ENCODE peak calls at places on chromosomes 12 and 14, in seven cellular contexts. One of them, this sample, is unnamed.
A peak's percentile ranks its signal among the peaks of the same experiment; 100 is the strongest.

GRCh38 chr12:32005496-32006125 is 46.4 kb downstream of the RESF1 start:
- DNase-seq in thyroid gland: no peak
- DNase-seq in neural progenitor cell: no peak
- DNase-seq in GM23248: no peak
- DNase-seq in adrenal gland: no peak
- DNase-seq in naive thymus-derived CD4-positive, alpha-beta T cell: no peak
- DNase-seq in upper lobe of left lung: no peak
- DNase-seq in this sample: no peak

GRCh38 chr14:54564071-54564798 is 2.7 kb upstream of the SAMD4A start:
- DNase-seq in thyroid gland: no peak
- DNase-seq in neural progenitor cell: peak; percentile 32
- DNase-seq in GM23248: peak; percentile 62
- DNase-seq in adrenal gland: no peak
- DNase-seq in naive thymus-derived CD4-positive, alpha-beta T cell: peak; percentile 44
- DNase-seq in upper lobe of left lung: no peak
- DNase-seq in this sample: no peak

GRCh38 chr12:46268349-46268616 is 560 bp downstream of the SLC38A1 start:
- DNase-seq in thyroid gland: no peak
- DNase-seq in neural progenitor cell: no peak
- DNase-seq in GM23248: peak; percentile 53
- DNase-seq in adrenal gland: no peak
- DNase-seq in naive thymus-derived CD4-positive, alpha-beta T cell: peak; percentile 41
- DNase-seq in upper lobe of left lung: no peak
- DNase-seq in this sample: peak; percentile 25

GRCh38 chr12:39722511-39722910 is 102.9 kb upstream of the ABCD2 start:
- DNase-seq in thyroid gland: no peak
- DNase-seq in neural progenitor cell: no peak
- DNase-seq in GM23248: no peak
- DNase-seq in adrenal gland: no peak
- DNase-seq in naive thymus-derived CD4-positive, alpha-beta T cell: no peak
- DNase-seq in upper lobe of left lung: no peak
- DNase-seq in this sample: no peak

GRCh38 chr12:115451151-115451784 is 767.3 kb upstream of the TBX3 start:
- DNase-seq in thyroid gland: no peak
- DNase-seq in neural progenitor cell: no peak
- DNase-seq in GM23248: no peak
- DNase-seq in adrenal gland: no peak
- DNase-seq in naive thymus-derived CD4-positive, alpha-beta T cell: no peak
- DNase-seq in upper lobe of left lung: no peak
- DNase-seq in this sample: no peak

GRCh38 chr12:104279164-104279563 is 24.4 kb upstream of the EID3 start:
- DNase-seq in thyroid gland: no peak
- DNase-seq in neural progenitor cell: no peak
- DNase-seq in GM23248: no peak
- DNase-seq in adrenal gland: no peak
- DNase-seq in naive thymus-derived CD4-positive, alpha-beta T cell: no peak
- DNase-seq in upper lobe of left lung: no peak
- DNase-seq in this sample: no peak

GRCh38 chr12:54765652-54766051 is 88.7 kb upstream of the MUCL1 start:
- DNase-seq in thyroid gland: no peak
- DNase-seq in neural progenitor cell: no peak
- DNase-seq in GM23248: no peak
- DNase-seq in adrenal gland: no peak
- DNase-seq in naive thymus-derived CD4-positive, alpha-beta T cell: no peak
- DNase-seq in upper lobe of left lung: no peak
- DNase-seq in this sample: no peak

GRCh38 chr14:24436355-24437019 is 6.1 kb downstream of the SDR39U1 start:
- DNase-seq in thyroid gland: peak; percentile 40
- DNase-seq in neural progenitor cell: peak; percentile 66
- DNase-seq in GM23248: peak; percentile 90
- DNase-seq in adrenal gland: peak; percentile 64
- DNase-seq in naive thymus-derived CD4-positive, alpha-beta T cell: no peak
- DNase-seq in upper lobe of left lung: no peak
- DNase-seq in this sample: peak; percentile 39

GRCh38 chr12:13537623-13538022 is 341.1 kb downstream of the EMP1 start:
- DNase-seq in thyroid gland: no peak
- DNase-seq in neural progenitor cell: no peak
- DNase-seq in GM23248: no peak
- DNase-seq in adrenal gland: no peak
- DNase-seq in naive thymus-derived CD4-positive, alpha-beta T cell: no peak
- DNase-seq in upper lobe of left lung: no peak
- DNase-seq in this sample: no peak

GRCh38 chr12:130668286-130669204 is 47.6 kb downstream of the RIMBP2 start:
- DNase-seq in thyroid gland: no peak
- DNase-seq in neural progenitor cell: no peak
- DNase-seq in GM23248: no peak
- DNase-seq in adrenal gland: no peak
- DNase-seq in naive thymus-derived CD4-positive, alpha-beta T cell: no peak
- DNase-seq in upper lobe of left lung: no peak
- DNase-seq in this sample: no peak

GRCh38 chr14:68279777-68280233 is 460.2 kb downstream of the RAD51B start:
- DNase-seq in thyroid gland: no peak
- DNase-seq in neural progenitor cell: no peak
- DNase-seq in GM23248: no peak
- DNase-seq in adrenal gland: no peak
- DNase-seq in naive thymus-derived CD4-positive, alpha-beta T cell: no peak
- DNase-seq in upper lobe of left lung: no peak
- DNase-seq in this sample: no peak

GRCh38 chr12:47896633-47897032 is 8.2 kb downstream of the VDR start:
- DNase-seq in thyroid gland: no peak
- DNase-seq in neural progenitor cell: no peak
- DNase-seq in GM23248: no peak
- DNase-seq in adrenal gland: no peak
- DNase-seq in naive thymus-derived CD4-positive, alpha-beta T cell: no peak
- DNase-seq in upper lobe of left lung: no peak
- DNase-seq in this sample: no peak

GRCh38 chr12:14950982-14951746 is 10.2 kb downstream of the ARHGDIB start:
- DNase-seq in thyroid gland: no peak
- DNase-seq in neural progenitor cell: peak; percentile 50
- DNase-seq in GM23248: no peak
- DNase-seq in adrenal gland: no peak
- DNase-seq in naive thymus-derived CD4-positive, alpha-beta T cell: no peak
- DNase-seq in upper lobe of left lung: no peak
- DNase-seq in this sample: no peak

GRCh38 chr12:53468286-53468685 is 16.4 kb downstream of the PCBP2 start:
- DNase-seq in thyroid gland: no peak
- DNase-seq in neural progenitor cell: no peak
- DNase-seq in GM23248: no peak
- DNase-seq in adrenal gland: no peak
- DNase-seq in naive thymus-derived CD4-positive, alpha-beta T cell: no peak
- DNase-seq in upper lobe of left lung: no peak
- DNase-seq in this sample: no peak

GRCh38 chr12:53467880-53468279 is 16.0 kb downstream of the PCBP2 start:
- DNase-seq in thyroid gland: no peak
- DNase-seq in neural progenitor cell: no peak
- DNase-seq in GM23248: no peak
- DNase-seq in adrenal gland: no peak
- DNase-seq in naive thymus-derived CD4-positive, alpha-beta T cell: no peak
- DNase-seq in upper lobe of left lung: no peak
- DNase-seq in this sample: no peak

GRCh38 chr12:53465679-53466078 is 13.8 kb downstream of the PCBP2 start:
- DNase-seq in thyroid gland: no peak
- DNase-seq in neural progenitor cell: no peak
- DNase-seq in GM23248: no peak
- DNase-seq in adrenal gland: no peak
- DNase-seq in naive thymus-derived CD4-positive, alpha-beta T cell: no peak
- DNase-seq in upper lobe of left lung: no peak
- DNase-seq in this sample: no peak

GRCh38 chr12:53466640-53467039 is 14.7 kb downstream of the PCBP2 start:
- DNase-seq in thyroid gland: no peak
- DNase-seq in neural progenitor cell: no peak
- DNase-seq in GM23248: no peak
- DNase-seq in adrenal gland: no peak
- DNase-seq in naive thymus-derived CD4-positive, alpha-beta T cell: no peak
- DNase-seq in upper lobe of left lung: no peak
- DNase-seq in this sample: no peak

DNA sequence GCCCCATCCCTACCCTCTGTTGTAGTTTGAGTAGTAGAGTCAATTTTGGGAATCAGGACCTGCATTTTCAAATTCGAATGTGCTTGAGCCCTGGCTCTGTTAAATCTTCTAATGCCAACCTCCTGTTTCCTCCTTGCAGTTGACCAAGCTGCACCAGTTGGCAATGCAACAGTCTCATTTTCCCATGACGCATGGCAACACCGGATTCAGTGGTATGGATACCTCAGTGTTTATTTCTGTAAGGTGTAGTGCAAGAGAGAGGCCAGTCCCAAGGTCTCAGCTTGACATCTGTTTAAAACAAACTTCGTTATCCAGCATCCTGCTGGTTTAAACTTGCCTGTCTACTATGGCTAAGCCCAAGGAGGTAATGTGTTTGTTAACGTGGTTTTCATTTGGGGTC is 15.2 kb downstream of the PCBP2 start:
- DNase-seq in thyroid gland: no peak
- DNase-seq in neural progenitor cell: no peak
- DNase-seq in GM23248: no peak
- DNase-seq in adrenal gland: no peak
- DNase-seq in naive thymus-derived CD4-positive, alpha-beta T cell: no peak
- DNase-seq in upper lobe of left lung: no peak
- DNase-seq in this sample: no peak
- H3K4me1 ChIP-seq in thyroid gland: no peaks in the 10 kb centered on the region
- H3K4me1 ChIP-seq in neural progenitor cell: peaks cover 33% of the 10 kb centered on the region
- H3K4me1 ChIP-seq in GM23248: no peaks in the 10 kb centered on the region
- H3K4me1 ChIP-seq in adrenal gland: peaks cover 6% of the 10 kb centered on the region
- H3K4me1 ChIP-seq in naive thymus-derived CD4-positive, alpha-beta T cell: no peaks in the 10 kb centered on the region
- H3K4me1 ChIP-seq in upper lobe of left lung: peaks cover 8% of the 10 kb centered on the region
- H3K4me1 ChIP-seq in this sample: no peaks in the 10 kb centered on the region

GRCh38 chr12:64473176-64473575 is 21.3 kb downstream of the TBK1 start:
- DNase-seq in thyroid gland: no peak
- DNase-seq in neural progenitor cell: no peak
- DNase-seq in GM23248: no peak
- DNase-seq in adrenal gland: no peak
- DNase-seq in naive thymus-derived CD4-positive, alpha-beta T cell: no peak
- DNase-seq in upper lobe of left lung: no peak
- DNase-seq in this sample: no peak

GRCh38 chr12:64466178-64466577 is 14.3 kb downstream of the TBK1 start:
- DNase-seq in thyroid gland: no peak
- DNase-seq in neural progenitor cell: no peak
- DNase-seq in GM23248: no peak
- DNase-seq in adrenal gland: no peak
- DNase-seq in naive thymus-derived CD4-positive, alpha-beta T cell: no peak
- DNase-seq in upper lobe of left lung: no peak
- DNase-seq in this sample: no peak

GRCh38 chr12:64468966-64469365 is 17.0 kb downstream of the TBK1 start:
- DNase-seq in thyroid gland: no peak
- DNase-seq in neural progenitor cell: no peak
- DNase-seq in GM23248: no peak
- DNase-seq in adrenal gland: no peak
- DNase-seq in naive thymus-derived CD4-positive, alpha-beta T cell: no peak
- DNase-seq in upper lobe of left lung: no peak
- DNase-seq in this sample: no peak

GRCh38 chr12:64469455-64470142 is 17.7 kb downstream of the TBK1 start:
- DNase-seq in thyroid gland: no peak
- DNase-seq in neural progenitor cell: no peak
- DNase-seq in GM23248: no peak
- DNase-seq in adrenal gland: no peak
- DNase-seq in naive thymus-derived CD4-positive, alpha-beta T cell: no peak
- DNase-seq in upper lobe of left lung: no peak
- DNase-seq in this sample: no peak

DNA sequence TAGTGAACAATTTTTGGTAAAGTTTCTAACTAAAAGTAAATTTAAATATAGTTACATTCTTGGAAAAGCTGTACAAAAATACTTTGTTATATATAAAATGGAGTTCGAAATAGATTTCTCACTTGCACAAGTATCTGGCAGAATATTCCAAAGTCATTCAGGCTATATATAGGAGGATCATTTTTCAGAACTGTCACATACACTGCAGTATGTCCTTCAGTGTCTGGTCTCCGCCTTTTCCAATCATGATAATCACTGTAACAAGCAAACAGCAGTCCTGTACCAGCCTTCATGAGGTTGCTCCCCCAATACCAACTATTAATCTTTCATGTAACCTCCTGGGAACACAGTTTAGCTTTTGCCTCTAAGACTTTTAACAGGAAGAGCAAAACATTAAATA is 18.6 kb downstream of the TBK1 start:
- DNase-seq in thyroid gland: no peak
- DNase-seq in neural progenitor cell: no peak
- DNase-seq in GM23248: no peak
- DNase-seq in adrenal gland: no peak
- DNase-seq in naive thymus-derived CD4-positive, alpha-beta T cell: no peak
- DNase-seq in upper lobe of left lung: no peak
- DNase-seq in this sample: no peak
- H3K36me3 ChIP-seq in thyroid gland: peaks cover 28% of the 10 kb centered on the region
- H3K36me3 ChIP-seq in neural progenitor cell: peaks cover 37% of the 10 kb centered on the region
- H3K36me3 ChIP-seq in GM23248: peaks cover 51% of the 10 kb centered on the region
- H3K36me3 ChIP-seq in adrenal gland: no peaks in the 10 kb centered on the region
- H3K36me3 ChIP-seq in naive thymus-derived CD4-positive, alpha-beta T cell: peaks cover 8% of the 10 kb centered on the region
- H3K36me3 ChIP-seq in upper lobe of left lung: peaks cover 51% of the 10 kb centered on the region
- H3K36me3 ChIP-seq in this sample: peaks cover 28% of the 10 kb centered on the region

GRCh38 chr14:74980746-74981661 is 21.7 kb upstream of the EIF2B2 start:
- DNase-seq in thyroid gland: no peak
- DNase-seq in neural progenitor cell: peak; percentile 96
- DNase-seq in GM23248: peak; percentile 45
- DNase-seq in adrenal gland: no peak
- DNase-seq in naive thymus-derived CD4-positive, alpha-beta T cell: no peak
- DNase-seq in upper lobe of left lung: peak; percentile 82
- DNase-seq in this sample: no peak
- H3K4me1 ChIP-seq in thyroid gland: peaks cover 11% of the 10 kb centered on the region
- H3K4me1 ChIP-seq in neural progenitor cell: peaks cover 35% of the 10 kb centered on the region
- H3K4me1 ChIP-seq in GM23248: peaks cover 8% of the 10 kb centered on the region
- H3K4me1 ChIP-seq in adrenal gland: no peaks in the 10 kb centered on the region
- H3K4me1 ChIP-seq in naive thymus-derived CD4-positive, alpha-beta T cell: no peaks in the 10 kb centered on the region
- H3K4me1 ChIP-seq in upper lobe of left lung: peaks cover 10% of the 10 kb centered on the region
- H3K4me1 ChIP-seq in this sample: no peaks in the 10 kb centered on the region

GRCh38 chr14:64213079-64213478 is 81.1 kb downstream of the ESR2 start:
- DNase-seq in thyroid gland: peak; percentile 66
- DNase-seq in neural progenitor cell: no peak
- DNase-seq in GM23248: peak; percentile 7
- DNase-seq in adrenal gland: no peak
- DNase-seq in naive thymus-derived CD4-positive, alpha-beta T cell: no peak
- DNase-seq in upper lobe of left lung: no peak
- DNase-seq in this sample: no peak
- H3K36me3 ChIP-seq in thyroid gland: peaks cover 66% of the 10 kb centered on the region
- H3K36me3 ChIP-seq in neural progenitor cell: peaks cover 3% of the 10 kb centered on the region
- H3K36me3 ChIP-seq in GM23248: no peaks in the 10 kb centered on the region
- H3K36me3 ChIP-seq in adrenal gland: no peaks in the 10 kb centered on the region
- H3K36me3 ChIP-seq in naive thymus-derived CD4-positive, alpha-beta T cell: peaks cover 95% of the 10 kb centered on the region
- H3K36me3 ChIP-seq in upper lobe of left lung: peaks cover 38% of the 10 kb centered on the region
- H3K36me3 ChIP-seq in this sample: peaks cover 97% of the 10 kb centered on the region